ENCODE peak calls at places on chromosomes 6 and 20, in eight cellular contexts. One of them, this sample, is unnamed.

GRCh38 chr6:74357329-74357728 is 661.3 kb downstream of the CD109 start:
- DNase-seq in CD8-positive, alpha-beta T cell: no peak
- DNase-seq in uterus: no peak
- DNase-seq in stomach: no peak
- DNase-seq in A549: no peak
- DNase-seq in lower lobe of right lung: no peak
- DNase-seq in esophagus squamous epithelium: no peak
- DNase-seq in neural progenitor cell: no peak
- DNase-seq in this sample: no peak

GRCh38 chr20:46119028-46119546 is 973 bp downstream of the CD40 start:
- DNase-seq in CD8-positive, alpha-beta T cell: no peak
- DNase-seq in uterus: no peak
- DNase-seq in stomach: peak; percentile 23
- DNase-seq in A549: no peak
- DNase-seq in lower lobe of right lung: no peak
- DNase-seq in esophagus squamous epithelium: no peak
- DNase-seq in neural progenitor cell: no peak
- DNase-seq in this sample: peak; percentile 20

GRCh38 chr6:42851599-42851998 is 27.8 kb upstream of the RPL7L1 start:
- DNase-seq in CD8-positive, alpha-beta T cell: no peak
- DNase-seq in uterus: no peak
- DNase-seq in stomach: no peak
- DNase-seq in A549: no peak
- DNase-seq in lower lobe of right lung: no peak
- DNase-seq in esophagus squamous epithelium: no peak
- DNase-seq in neural progenitor cell: no peak
- DNase-seq in this sample: no peak

GRCh38 chr6:36973190-36973589 is 12.8 kb downstream of the MTCH1 start:
- DNase-seq in CD8-positive, alpha-beta T cell: no peak
- DNase-seq in uterus: no peak
- DNase-seq in stomach: no peak
- DNase-seq in A549: no peak
- DNase-seq in lower lobe of right lung: no peak
- DNase-seq in esophagus squamous epithelium: no peak
- DNase-seq in neural progenitor cell: no peak
- DNase-seq in this sample: no peak

GRCh38 chr6:39348740-39349139 is 26.2 kb upstream of the KCNK16 start:
- DNase-seq in CD8-positive, alpha-beta T cell: no peak
- DNase-seq in uterus: no peak
- DNase-seq in stomach: no peak
- DNase-seq in A549: no peak
- DNase-seq in lower lobe of right lung: no peak
- DNase-seq in esophagus squamous epithelium: no peak
- DNase-seq in neural progenitor cell: no peak
- DNase-seq in this sample: no peak

GRCh38 chr6:101595276-101595675 is 201.8 kb downstream of the GRIK2 start:
- DNase-seq in CD8-positive, alpha-beta T cell: no peak
- DNase-seq in uterus: no peak
- DNase-seq in stomach: no peak
- DNase-seq in A549: no peak
- DNase-seq in lower lobe of right lung: no peak
- DNase-seq in esophagus squamous epithelium: no peak
- DNase-seq in neural progenitor cell: no peak
- DNase-seq in this sample: no peak

GRCh38 chr6:45684476-45684875 is 306.7 kb upstream of the SUPT3H start:
- DNase-seq in CD8-positive, alpha-beta T cell: no peak
- DNase-seq in uterus: no peak
- DNase-seq in stomach: no peak
- DNase-seq in A549: no peak
- DNase-seq in lower lobe of right lung: no peak
- DNase-seq in esophagus squamous epithelium: no peak
- DNase-seq in neural progenitor cell: no peak
- DNase-seq in this sample: no peak

GRCh38 chr6:96066376-96066775 is 50.6 kb downstream of the FUT9 start:
- DNase-seq in CD8-positive, alpha-beta T cell: no peak
- DNase-seq in uterus: no peak
- DNase-seq in stomach: no peak
- DNase-seq in A549: no peak
- DNase-seq in lower lobe of right lung: no peak
- DNase-seq in esophagus squamous epithelium: no peak
- DNase-seq in neural progenitor cell: no peak
- DNase-seq in this sample: no peak

GRCh38 chr6:44058617-44059358 is 68.5 kb downstream of the MRPL14 start:
- DNase-seq in CD8-positive, alpha-beta T cell: no peak
- DNase-seq in uterus: peak; percentile 76
- DNase-seq in stomach: peak; percentile 74
- DNase-seq in A549: peak; percentile 96
- DNase-seq in lower lobe of right lung: peak; percentile 91
- DNase-seq in esophagus squamous epithelium: no peak
- DNase-seq in neural progenitor cell: no peak
- DNase-seq in this sample: peak; percentile 76

GRCh38 chr20:59779656-59780380 is 153.6 kb downstream of the SYCP2 start:
- DNase-seq in CD8-positive, alpha-beta T cell: no peak
- DNase-seq in uterus: no peak
- DNase-seq in stomach: peak; percentile 10
- DNase-seq in A549: no peak
- DNase-seq in lower lobe of right lung: no peak
- DNase-seq in esophagus squamous epithelium: no peak
- DNase-seq in neural progenitor cell: no peak
- DNase-seq in this sample: no peak

GRCh38 chr6:38143191-38144154 is 323.9 kb downstream of the ZFAND3 start:
- DNase-seq in CD8-positive, alpha-beta T cell: no peak
- DNase-seq in uterus: no peak
- DNase-seq in stomach: no peak
- DNase-seq in A549: no peak
- DNase-seq in lower lobe of right lung: no peak
- DNase-seq in esophagus squamous epithelium: no peak
- DNase-seq in neural progenitor cell: no peak
- DNase-seq in this sample: no peak

GRCh38 chr6:77926198-77926752 is 273.4 kb downstream of the MEI4 start:
- DNase-seq in CD8-positive, alpha-beta T cell: no peak
- DNase-seq in uterus: no peak
- DNase-seq in stomach: no peak
- DNase-seq in A549: no peak
- DNase-seq in lower lobe of right lung: no peak
- DNase-seq in esophagus squamous epithelium: no peak
- DNase-seq in neural progenitor cell: peak; percentile 60
- DNase-seq in this sample: no peak

GRCh38 chr20:12916699-12917098 is 92.1 kb upstream of the SPTLC3 start:
- DNase-seq in CD8-positive, alpha-beta T cell: no peak
- DNase-seq in uterus: no peak
- DNase-seq in stomach: no peak
- DNase-seq in A549: no peak
- DNase-seq in lower lobe of right lung: no peak
- DNase-seq in esophagus squamous epithelium: no peak
- DNase-seq in neural progenitor cell: peak; percentile 5
- DNase-seq in this sample: peak; percentile 30

GRCh38 chr6:89999154-89999553 is 104.9 kb downstream of the GJA10 start:
- DNase-seq in CD8-positive, alpha-beta T cell: no peak
- DNase-seq in uterus: peak; percentile 28
- DNase-seq in stomach: peak; percentile 63
- DNase-seq in A549: no peak
- DNase-seq in lower lobe of right lung: no peak
- DNase-seq in esophagus squamous epithelium: no peak
- DNase-seq in neural progenitor cell: no peak
- DNase-seq in this sample: no peak

GRCh38 chr6:90000864-90001731 is 106.8 kb downstream of the GJA10 start:
- DNase-seq in CD8-positive, alpha-beta T cell: no peak
- DNase-seq in uterus: no peak
- DNase-seq in stomach: no peak
- DNase-seq in A549: no peak
- DNase-seq in lower lobe of right lung: no peak
- DNase-seq in esophagus squamous epithelium: no peak
- DNase-seq in neural progenitor cell: no peak
- DNase-seq in this sample: no peak

GRCh38 chr6:47477497-47478232 is at the start of gene CD2AP:
- DNase-seq in CD8-positive, alpha-beta T cell: peak; percentile 86
- DNase-seq in uterus: peak; percentile 84
- DNase-seq in stomach: peak; percentile 90
- DNase-seq in A549: peak; percentile 87
- DNase-seq in lower lobe of right lung: peak; percentile 89
- DNase-seq in esophagus squamous epithelium: peak; percentile 31
- DNase-seq in neural progenitor cell: peak; percentile 96
- DNase-seq in this sample: peak; percentile 90

GRCh38 chr6:154824076-154824475 is 90.9 kb downstream of the SCAF8 start:
- DNase-seq in CD8-positive, alpha-beta T cell: no peak
- DNase-seq in uterus: no peak
- DNase-seq in stomach: no peak
- DNase-seq in A549: no peak
- DNase-seq in lower lobe of right lung: no peak
- DNase-seq in esophagus squamous epithelium: no peak
- DNase-seq in neural progenitor cell: no peak
- DNase-seq in this sample: no peak

DNA sequence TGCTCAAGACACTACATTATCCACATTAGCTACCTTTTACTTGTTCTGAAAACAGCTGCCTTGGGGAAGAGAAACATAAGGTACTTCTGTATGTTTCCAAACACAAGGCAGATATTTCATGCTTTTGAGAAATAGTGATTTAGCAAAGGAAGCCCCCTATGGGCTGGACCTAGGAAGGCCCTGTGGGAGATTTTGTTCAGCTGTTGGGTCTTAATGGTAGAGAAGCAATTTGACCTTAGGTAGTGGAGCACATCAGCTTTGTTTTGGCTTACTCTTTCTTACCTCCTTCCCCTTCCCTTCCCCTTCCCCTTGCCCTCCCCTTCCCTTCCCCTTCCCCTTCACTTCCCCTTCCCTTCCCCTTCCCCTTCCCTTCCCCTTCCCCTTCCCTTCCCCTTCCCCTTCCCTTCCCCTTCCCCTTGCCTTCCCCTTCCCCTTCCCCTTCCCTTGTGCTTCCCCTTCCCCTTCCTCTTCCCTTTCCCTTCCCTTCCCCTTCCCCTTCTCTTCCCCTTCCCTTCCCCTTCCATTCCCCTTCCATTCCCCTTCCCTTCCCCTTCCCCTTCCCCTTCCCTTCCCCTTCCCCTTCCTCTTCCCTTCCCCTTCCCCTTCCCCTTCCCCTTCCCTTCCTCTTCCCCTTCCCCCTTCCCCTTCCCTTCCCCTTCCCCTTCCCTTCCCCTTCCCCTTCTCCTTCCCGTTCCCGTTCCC is 84.6 kb downstream of the ANKS1A start:
- DNase-seq in CD8-positive, alpha-beta T cell: no peak
- DNase-seq in uterus: no peak
- DNase-seq in stomach: no peak
- DNase-seq in A549: no peak
- DNase-seq in lower lobe of right lung: no peak
- DNase-seq in esophagus squamous epithelium: no peak
- DNase-seq in neural progenitor cell: no peak
- DNase-seq in this sample: no peak
- TF ChIP-seq CTCF in CD8-positive, alpha-beta T cell: no peak
- TF ChIP-seq CTCF in uterus: no peak
- TF ChIP-seq CTCF in stomach: no peak
- TF ChIP-seq CTCF in A549: no peak
- TF ChIP-seq CTCF in lower lobe of right lung: peak; percentile 15
- TF ChIP-seq CTCF in esophagus squamous epithelium: no peak
- TF ChIP-seq CTCF in neural progenitor cell: peak; percentile 39
- TF ChIP-seq CTCF in this sample: no peak

GRCh38 chr6:71766796-71767195 is 119.6 kb upstream of the RIMS1 start:
- DNase-seq in CD8-positive, alpha-beta T cell: no peak
- DNase-seq in uterus: no peak
- DNase-seq in stomach: no peak
- DNase-seq in A549: no peak
- DNase-seq in lower lobe of right lung: no peak
- DNase-seq in esophagus squamous epithelium: no peak
- DNase-seq in neural progenitor cell: no peak
- DNase-seq in this sample: no peak

DNA sequence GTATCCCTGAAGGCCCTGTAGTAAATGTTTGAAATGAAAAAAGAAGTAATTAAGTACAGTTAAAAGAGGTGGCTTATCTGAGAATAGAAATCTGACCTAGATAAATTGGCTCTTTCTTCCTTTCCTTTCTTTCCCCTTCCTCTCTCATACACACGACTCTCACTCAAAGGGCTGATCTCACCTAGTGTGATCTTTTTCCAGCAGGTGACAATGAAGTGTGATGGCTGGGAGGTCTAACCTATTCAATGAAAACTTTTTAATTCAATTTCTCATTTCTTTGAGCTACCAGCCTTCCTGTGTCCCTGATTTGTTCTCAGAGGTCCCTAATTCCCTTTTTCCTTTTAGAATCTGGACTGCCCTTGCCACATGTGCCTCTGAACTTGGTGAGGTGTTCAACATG is 118.0 kb upstream of the RIMS1 start:
- DNase-seq in CD8-positive, alpha-beta T cell: no peak
- DNase-seq in uterus: no peak
- DNase-seq in stomach: no peak
- DNase-seq in A549: no peak
- DNase-seq in lower lobe of right lung: no peak
- DNase-seq in esophagus squamous epithelium: no peak
- DNase-seq in neural progenitor cell: no peak
- DNase-seq in this sample: no peak
- H3K4me1 ChIP-seq in CD8-positive, alpha-beta T cell: no peaks in the 10 kb centered on the region
- H3K4me1 ChIP-seq in uterus: no peaks in the 10 kb centered on the region
- H3K4me1 ChIP-seq in stomach: no peaks in the 10 kb centered on the region
- H3K4me1 ChIP-seq in A549: no peaks in the 10 kb centered on the region
- H3K4me1 ChIP-seq in lower lobe of right lung: no peaks in the 10 kb centered on the region
- H3K4me1 ChIP-seq in esophagus squamous epithelium: no peaks in the 10 kb centered on the region
- H3K4me1 ChIP-seq in neural progenitor cell: peaks cover 8% of the 10 kb centered on the region
- H3K4me1 ChIP-seq in this sample: no peaks in the 10 kb centered on the region

DNA sequence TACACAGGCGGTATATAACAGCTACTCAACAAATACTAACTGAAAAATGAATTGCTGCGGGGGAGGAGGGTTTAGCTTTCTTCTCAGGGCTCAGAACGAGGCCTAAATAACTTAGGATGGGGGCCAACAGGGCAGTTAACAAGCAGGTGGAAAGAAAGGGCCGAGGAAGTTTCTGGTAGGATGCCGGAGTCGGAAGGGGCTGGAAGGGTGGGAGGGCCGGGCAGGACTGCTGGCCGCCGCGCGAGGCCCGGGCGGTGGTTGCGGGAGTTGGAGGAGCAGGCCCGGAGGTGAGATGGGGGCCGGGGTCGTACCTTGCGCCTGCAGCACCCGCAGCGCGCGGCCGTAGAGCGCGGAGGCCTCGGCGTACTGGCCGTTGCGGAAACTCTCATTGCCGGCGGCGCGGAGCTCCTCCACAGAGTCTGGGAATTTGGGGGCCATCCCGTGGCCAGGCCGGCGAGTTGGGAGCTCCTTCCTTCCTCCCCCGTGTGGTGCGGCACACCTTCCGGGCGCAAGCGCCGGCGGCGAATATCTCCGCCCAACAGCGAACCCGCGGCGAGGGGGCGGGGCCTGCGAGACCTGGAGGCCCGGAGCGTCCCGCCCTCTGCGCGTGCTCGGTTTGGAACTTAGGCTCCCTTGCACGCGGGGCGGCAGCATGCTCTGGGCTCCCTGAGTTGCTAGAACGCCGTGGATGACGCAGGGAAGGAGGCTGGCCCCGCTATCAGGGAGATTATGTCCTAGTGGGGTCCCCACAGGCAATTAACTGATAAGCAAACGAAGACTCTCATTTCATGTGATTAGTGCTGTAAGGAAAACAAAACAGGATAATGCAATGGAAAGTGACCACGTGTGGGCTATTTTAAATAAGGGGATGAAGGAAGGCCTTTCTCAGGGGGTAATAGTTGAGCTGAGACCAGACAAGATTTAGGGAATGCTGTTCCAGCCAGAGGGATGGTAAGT is at the start of gene TOMM34:
- DNase-seq in CD8-positive, alpha-beta T cell: peak; percentile 90
- DNase-seq in uterus: peak; percentile 94
- DNase-seq in stomach: peak; percentile 98
- DNase-seq in A549: peak; percentile 93
- DNase-seq in lower lobe of right lung: peak; percentile 98
- DNase-seq in esophagus squamous epithelium: peak; percentile 60
- DNase-seq in neural progenitor cell: peak; percentile 97
- DNase-seq in this sample: peak; percentile 97
- TF ChIP-seq CTCF in CD8-positive, alpha-beta T cell: no peak
- TF ChIP-seq CTCF in uterus: peak; percentile 12
- TF ChIP-seq CTCF in stomach: no peak
- TF ChIP-seq CTCF in A549: no peak
- TF ChIP-seq CTCF in lower lobe of right lung: no peak
- TF ChIP-seq CTCF in esophagus squamous epithelium: no peak
- TF ChIP-seq CTCF in neural progenitor cell: no peak
- TF ChIP-seq CTCF in this sample: no peak

GRCh38 chr6:32946893-32947292 is 6.0 kb downstream of the HLA-DMA start:
- DNase-seq in CD8-positive, alpha-beta T cell: no peak
- DNase-seq in uterus: no peak
- DNase-seq in stomach: no peak
- DNase-seq in A549: no peak
- DNase-seq in lower lobe of right lung: no peak
- DNase-seq in esophagus squamous epithelium: no peak
- DNase-seq in neural progenitor cell: no peak
- DNase-seq in this sample: no peak
- H3K4me1 ChIP-seq in CD8-positive, alpha-beta T cell: peaks cover 49% of the 10 kb centered on the region
- H3K4me1 ChIP-seq in uterus: no peaks in the 10 kb centered on the region
- H3K4me1 ChIP-seq in stomach: peaks cover 31% of the 10 kb centered on the region
- H3K4me1 ChIP-seq in A549: no peaks in the 10 kb centered on the region
- H3K4me1 ChIP-seq in lower lobe of right lung: peaks cover 51% of the 10 kb centered on the region
- H3K4me1 ChIP-seq in esophagus squamous epithelium: no peaks in the 10 kb centered on the region
- H3K4me1 ChIP-seq in neural progenitor cell: no peaks in the 10 kb centered on the region
- H3K4me1 ChIP-seq in this sample: peaks cover 5% of the 10 kb centered on the region